ENCODE peak calls at places on chromosomes 16 and 17, in five cellular contexts. Z is activated CD4-positive, alpha-beta memory T cell treated with anti-CD3 and anti-CD28 coated beads, Interleukin-2, amount 10 ng/mL, durations not matched to agents 7 days and 5 days; S is aorta; R is mesothelial cell of epicardium; D is posterior cingulate gyrus. M is an unnamed sample.

GRCh38 chr17:13395346-13395745 is 206.4 kb downstream of the HS3ST3A1 start:
- DNase-seq in Z (no peak), S (no peak), D (no peak), R (no peak), M (no peak)

GRCh38 chr16:80583466-80583865 is 42.7 kb downstream of the DYNLRB2 start:
- DNase-seq in R (no peak), S (no peak), Z (peak), D (peak), M (no peak)

GRCh38 chr17:30376621-30377452 is 1.9 kb upstream of the CPD start:
- DNase-seq in Z (no peak), S (no peak), D (peak), R (no peak), M (no peak)

GRCh38 chr17:66855204-66855603 is 20.3 kb downstream of the CACNG5 start:
- DNase-seq in S (no peak), D (no peak), R (no peak), Z (peak), M (no peak)

GRCh38 chr16:69381231-69381630 is 4.6 kb downstream of the TERF2 start:
- DNase-seq in Z (no peak), R (no peak), S (no peak), D (no peak), M (no peak)

GRCh38 chr17:82863941-82864720 is 24.3 kb upstream of the ZNF750 start:
- DNase-seq in S (peak), R (no peak), Z (peak), D (no peak), M (no peak)

GRCh38 chr17:50130778-50131317 is 888 bp upstream of the SAMD14 start:
- DNase-seq in Z (no peak), D (no peak), S (no peak), R (no peak), M (no peak)

GRCh38 chr16:565420-566330 is 1.1 kb upstream of the NHLRC4 start:
- DNase-seq in R (no peak), Z (no peak), D (no peak), S (no peak), M (no peak)

GRCh38 chr17:61127960-61128359 is 271.7 kb upstream of the TBX2 start:
- DNase-seq in D (no peak), S (no peak), Z (no peak), R (no peak), M (no peak)

GRCh38 chr16:56593573-56594291 is 4.4 kb downstream of the MT3 start:
- DNase-seq in D (no peak), Z (no peak), S (no peak), R (no peak), M (no peak)

GRCh38 chr16:6643083-6643686 is 689.5 kb upstream of the RBFOX1 start:
- DNase-seq in R (no peak), S (no peak), D (peak), Z (peak), M (peak)

GRCh38 chr17:66304304-66305174 is 2.1 kb downstream of the PRKCA start:
- DNase-seq in Z (peak), S (no peak), D (no peak), R (no peak), M (no peak)

GRCh38 chr17:68719431-68719830 is 118.3 kb upstream of the FAM20A start:
- DNase-seq in S (no peak), D (no peak), Z (no peak), R (no peak), M (no peak)

GRCh38 chr17:36048061-36048460 is 16.0 kb upstream of the CCL18 start:
- DNase-seq in Z (no peak), R (no peak), D (no peak), S (no peak), M (no peak)

GRCh38 chr17:83202002-83203000 is 122.9 kb downstream of the METRNL start:
- DNase-seq in D (no peak), R (no peak), S (peak), Z (peak), M (no peak)

GRCh38 chr16:56388209-56388608 is 37.1 kb downstream of the AMFR start:
- DNase-seq in S (no peak), D (no peak), Z (no peak), R (no peak), M (no peak)

GRCh38 chr17:6381052-6381451 is 53.9 kb downstream of the AIPL1 start:
- DNase-seq in D (no peak), S (no peak), Z (no peak), R (no peak), M (no peak)

GRCh38 chr17:46949291-46950174 is 26.6 kb downstream of the GOSR2 start:
- DNase-seq in D (no peak), S (no peak), Z (no peak), R (no peak), M (no peak)

GRCh38 chr17:3892095-3892998 is 506 bp downstream of the CAMKK1 start:
- DNase-seq in D (peak), Z (peak), R (peak), S (peak), M (peak)

GRCh38 chr17:75289832-75290337 is 652 bp upstream of the SLC25A19 start:
- DNase-seq in S (no peak), Z (peak), D (peak), R (no peak), M (no peak)

GRCh38 chr16:31404353-31405064 is 11.4 kb downstream of the ITGAD start:
- DNase-seq in R (no peak), S (no peak), Z (no peak), D (no peak), M (no peak)

GRCh38 chr16:72425571-72426341 is 253.8 kb upstream of the PMFBP1 start:
- DNase-seq in R (no peak), D (peak), Z (no peak), S (no peak), M (peak)

GRCh38 chr16:77840093-77840492 is 51.7 kb downstream of the VAT1L start:
- DNase-seq in R (no peak), S (no peak), Z (no peak), D (no peak), M (no peak)

GRCh38 chr17:3914319-3914685 is 2.0 kb downstream of the P2RX1 start:
- DNase-seq in S (no peak), Z (no peak), R (no peak), D (no peak), M (no peak)

GRCh38 chr16:23058576-23058975 is 90.7 kb downstream of the USP31 start:
- DNase-seq in S (no peak), D (peak), R (no peak), Z (no peak), M (peak)

GRCh38 chr17:34872640-34873039 is 88.6 kb downstream of the CCT6B start:
- DNase-seq in D (no peak), Z (no peak), S (no peak), R (no peak), M (no peak)

GRCh38 chr17:56902350-56902749 is 11.5 kb downstream of the TRIM25 start:
- DNase-seq in S (no peak), R (no peak), D (no peak), Z (no peak), M (no peak)

GRCh38 chr17:30380106-30380420 is 1.3 kb downstream of the CPD start:
- DNase-seq in S (no peak), Z (no peak), D (no peak), R (no peak), M (no peak)

GRCh38 chr17:30468465-30468864 is 8.7 kb upstream of the GOSR1 start:
- DNase-seq in R (no peak), D (no peak), S (no peak), Z (no peak), M (no peak)

GRCh38 chr16:83402969-83403368 is 404.8 kb upstream of the HSBP1 start:
- DNase-seq in Z (no peak), D (no peak), S (no peak), R (no peak), M (no peak)

GRCh38 chr17:75645889-75646625 is 12.8 kb downstream of the SMIM5 start:
- DNase-seq in S (peak), Z (peak), R (no peak), D (peak), M (peak)

GRCh38 chr17:77721823-77722160 is 236.7 kb upstream of the TNRC6C start:
- DNase-seq in Z (peak), S (no peak), D (no peak), R (no peak), M (no peak)

GRCh38 chr17:2043785-2044184 is 2.0 kb downstream of the OVCA2 start:
- DNase-seq in Z (no peak), D (no peak), S (no peak), R (no peak), M (no peak)

M was measured in anterior cingulate cortex.